ENCODE peak calls at places on chromosomes 7 and 10, in eight cellular contexts. Q is neural progenitor cell; V is mesendoderm; I is sigmoid colon; G is naive thymus-derived CD4-positive, alpha-beta T cell; Z is CD8-positive, alpha-beta memory T cell; W is A673; M is hepatocyte. X is an unnamed sample.

GRCh38 chr7:96238474-96238873 is 83.4 kb downstream of the SLC25A13 start:
- DNase-seq in Q (no peak), V (no peak), I (no peak), G (no peak), Z (no peak), W (peak), M (no peak), X (no peak)

GRCh38 chr7:53151496-53151895 is 116.1 kb downstream of the POM121L12 start:
- DNase-seq in Q (no peak), V (peak), I (no peak), G (no peak), Z (no peak), W (no peak), M (no peak), X (no peak)

GRCh38 chr10:128186959-128187787 is 61.0 kb upstream of the MKI67 start:
- DNase-seq in Q (no peak), V (no peak), I (no peak), G (no peak), Z (peak), W (no peak), M (no peak), X (peak)

GRCh38 chr10:78755075-78755695 is 313.6 kb upstream of the ZMIZ1 start:
- DNase-seq in Q (peak), V (no peak), I (no peak), G (no peak), Z (no peak), W (no peak), M (no peak), X (no peak)

GRCh38 chr7:43248961-43249807 is 136.7 kb downstream of the HECW1 start:
- DNase-seq in Q (no peak), V (peak), I (peak), G (no peak), Z (no peak), W (no peak), M (no peak), X (no peak)

GRCh38 chr7:142811154-142811737 is 40.5 kb downstream of the PRSS2 start:
- DNase-seq in Q (peak), V (peak), I (no peak), G (no peak), Z (peak), W (peak), M (peak), X (peak)

GRCh38 chr10:33157108-33157507 is 177.4 kb downstream of the NRP1 start:
- DNase-seq in Q (no peak), V (peak), I (no peak), G (no peak), Z (no peak), W (peak), M (no peak), X (no peak)

GRCh38 chr7:88243345-88243909 is 23.6 kb upstream of the SRI start:
- DNase-seq in Q (peak), V (peak), I (no peak), G (no peak), Z (peak), W (peak), M (peak), X (peak)

GRCh38 chr10:124353091-124353815 is 65.5 kb downstream of the OAT start:
- DNase-seq in Q (no peak), V (no peak), I (no peak), G (no peak), Z (no peak), W (no peak), M (no peak), X (no peak)

GRCh38 chr10:20627918-20628499 is 269.1 kb downstream of the NEBL start:
- DNase-seq in Q (no peak), V (no peak), I (no peak), G (no peak), Z (no peak), W (no peak), M (no peak), X (no peak)

GRCh38 chr10:96152437-96152836 is 22.3 kb downstream of the ZNF518A start:
- DNase-seq in Q (no peak), V (no peak), I (no peak), G (no peak), Z (no peak), W (no peak), M (no peak), X (no peak)

GRCh38 chr7:124532166-124532565 is 233.4 kb downstream of the GPR37 start:
- DNase-seq in Q (no peak), V (no peak), I (no peak), G (no peak), Z (no peak), W (no peak), M (no peak), X (no peak)

GRCh38 chr10:35795131-35795819 is 153.2 kb upstream of the FZD8 start:
- DNase-seq in Q (no peak), V (no peak), I (no peak), G (no peak), Z (no peak), W (peak), M (no peak), X (no peak)

GRCh38 chr10:35789996-35790395 is 147.9 kb upstream of the FZD8 start:
- DNase-seq in Q (no peak), V (no peak), I (no peak), G (no peak), Z (no peak), W (no peak), M (no peak), X (no peak)

GRCh38 chr10:35797187-35797586 is 155.1 kb upstream of the FZD8 start:
- DNase-seq in Q (no peak), V (no peak), I (no peak), G (no peak), Z (no peak), W (no peak), M (no peak), X (no peak)

GRCh38 chr10:35794703-35795102 is 152.6 kb upstream of the FZD8 start:
- DNase-seq in Q (no peak), V (no peak), I (no peak), G (no peak), Z (no peak), W (no peak), M (no peak), X (no peak)

GRCh38 chr10:35792301-35792700 is 150.2 kb upstream of the FZD8 start:
- DNase-seq in Q (no peak), V (no peak), I (no peak), G (no peak), Z (no peak), W (no peak), M (no peak), X (no peak)
- H3K4me3 ChIP-seq in Q (no peak), V (no peak), I (no peak), G (no peak), Z (no peak), W (no peak), M (no peak), X (no peak)

GRCh38 chr10:11449761-11450160 is 161.7 kb downstream of the USP6NL start:
- DNase-seq in Q (no peak), V (no peak), I (no peak), G (no peak), Z (no peak), W (no peak), M (no peak), X (no peak)

GRCh38 chr10:11446895-11447294 is 164.6 kb downstream of the USP6NL start:
- DNase-seq in Q (no peak), V (no peak), I (no peak), G (no peak), Z (no peak), W (no peak), M (no peak), X (no peak)

GRCh38 chr10:11448545-11449244 is 162.8 kb downstream of the USP6NL start:
- DNase-seq in Q (no peak), V (no peak), I (no peak), G (no peak), Z (no peak), W (no peak), M (no peak), X (no peak)

GRCh38 chr10:11447571-11447970 is 163.9 kb downstream of the USP6NL start:
- DNase-seq in Q (no peak), V (no peak), I (no peak), G (no peak), Z (no peak), W (no peak), M (no peak), X (no peak)

GRCh38 chr10:11448190-11448544 is 163.3 kb downstream of the USP6NL start:
- DNase-seq in Q (no peak), V (no peak), I (no peak), G (no peak), Z (no peak), W (no peak), M (no peak), X (no peak)
- H3K4me3 ChIP-seq in Q (no peak), V (no peak), I (no peak), G (no peak), Z (no peak), W (no peak), M (no peak), X (no peak)

GRCh38 chr7:74405899-74406512 is 47.7 kb upstream of the GTF2IRD1 start:
- DNase-seq in Q (no peak), V (no peak), I (peak), G (no peak), Z (no peak), W (no peak), M (no peak), X (no peak)
- H3K4me3 ChIP-seq in Q (no peak), V (no peak), I (no peak), G (no peak), Z (no peak), W (no peak), M (no peak), X (no peak)

GRCh38 chr7:28338041-28338440 is 74.3 kb upstream of the CREB5 start:
- DNase-seq in Q (no peak), V (no peak), I (no peak), G (no peak), Z (no peak), W (no peak), M (no peak), X (no peak)
- H3K4me3 ChIP-seq in Q (no peak), V (no peak), I (no peak), G (no peak), Z (no peak), W (no peak), M (no peak), X (no peak)

GRCh38 chr10:62373995-62374861 is at the start of gene ZNF365:
- DNase-seq in Q (peak), V (peak), I (peak), G (peak), Z (peak), W (peak), M (peak), X (no peak)

GRCh38 chr10:62376064-62377025 is 2.2 kb downstream of the ZNF365 start:
- DNase-seq in Q (no peak), V (no peak), I (no peak), G (no peak), Z (no peak), W (no peak), M (no peak), X (no peak)

GRCh38 chr10:62377026-62377415 is 2.9 kb downstream of the ZNF365 start:
- DNase-seq in Q (no peak), V (no peak), I (no peak), G (no peak), Z (no peak), W (no peak), M (no peak), X (no peak)

GRCh38 chr10:62373639-62373994 is 552 bp upstream of the ZNF365 start:
- DNase-seq in Q (no peak), V (no peak), I (no peak), G (no peak), Z (no peak), W (no peak), M (no peak), X (no peak)

GRCh38 chr10:62374862-62375710 is 917 bp downstream of the ZNF365 start:
- DNase-seq in Q (no peak), V (peak), I (no peak), G (no peak), Z (no peak), W (peak), M (no peak), X (no peak)
- H3K4me3 ChIP-seq in Q (peak), V (no peak), I (peak), G (peak), Z (peak), W (peak), M (peak), X (no peak)

X was measured in Jurkat, Clone E6-1.